ENCODE peak calls at places on chromosome 7, in eight cellular contexts. J, G, X, T, C, Y, O and B are unnamed samples.

GRCh38 chr7:26657139-26657753 is 207.1 kb downstream of the SKAP2 start:
- DNase-seq in J (no peak), C (no peak), G (no peak), O (no peak), X (no peak), Y (peak), T (no peak), B (no peak)

GRCh38 chr7:33873981-33874750 is 31.2 kb upstream of the BMPER start:
- DNase-seq in J (no peak), G (no peak), T (peak), C (no peak), O (no peak), Y (no peak), X (no peak), B (no peak)

GRCh38 chr7:133437544-133437943 is 184.7 kb downstream of the EXOC4 start:
- DNase-seq in G (no peak), J (no peak), T (peak), Y (no peak), O (no peak), X (no peak), C (no peak), B (no peak)

GRCh38 chr7:100191775-100192174 is 14.1 kb downstream of the STAG3 start:
- DNase-seq in T (peak), G (no peak), X (no peak), J (no peak), C (peak), Y (no peak), O (peak), B (no peak)

GRCh38 chr7:120168066-120168465 is 104.9 kb upstream of the KCND2 start:
- DNase-seq in C (no peak), J (no peak), G (no peak), T (peak), O (peak), Y (no peak), X (no peak), B (peak)

GRCh38 chr7:6424702-6425072 is 23.1 kb downstream of the DAGLB start:
- DNase-seq in X (no peak), Y (no peak), T (no peak), O (no peak), C (no peak), G (no peak), J (no peak), B (no peak)

GRCh38 chr7:97418312-97418711 is 300.8 kb downstream of the SDHAF3 start:
- DNase-seq in Y (peak), C (no peak), O (no peak), T (no peak), J (no peak), X (no peak), G (no peak), B (no peak)

GRCh38 chr7:84548366-84549085 is 353.9 kb upstream of the SEMA3A start:
- DNase-seq in Y (no peak), G (no peak), X (no peak), T (peak), J (no peak), O (no peak), C (peak), B (peak)

GRCh38 chr7:40673285-40673684 is 538.5 kb downstream of the SUGCT start:
- DNase-seq in J (no peak), O (peak), Y (no peak), T (peak), C (peak), X (no peak), G (no peak), B (peak)

GRCh38 chr7:120052884-120053382 is 220.0 kb upstream of the KCND2 start:
- DNase-seq in Y (no peak), O (peak), T (peak), C (peak), J (no peak), G (peak), X (no peak), B (peak)

GRCh38 chr7:79317728-79318127 is 135.7 kb downstream of the MAGI2 start:
- DNase-seq in C (peak), X (no peak), J (no peak), Y (no peak), O (peak), T (peak), G (no peak), B (peak)

GRCh38 chr7:12623885-12624498 is 53.5 kb downstream of the SCIN start:
- DNase-seq in G (no peak), C (no peak), T (peak), Y (no peak), J (no peak), X (no peak), O (no peak), B (no peak)

GRCh38 chr7:56028942-56029630 is 22.2 kb downstream of the PSPH start:
- DNase-seq in T (no peak), X (no peak), Y (no peak), C (no peak), J (no peak), G (no peak), O (peak), B (no peak)

GRCh38 chr7:98168181-98168903 is 42.9 kb upstream of the BHLHA15 start:
- DNase-seq in Y (peak), J (no peak), C (no peak), O (peak), G (peak), T (peak), X (peak), B (peak)

GRCh38 chr7:137652721-137653120 is 194.1 kb downstream of the DGKI start:
- DNase-seq in J (no peak), T (peak), C (no peak), O (no peak), X (no peak), Y (no peak), G (no peak), B (no peak)

GRCh38 chr7:16492513-16493062 is 27.1 kb upstream of the SOSTDC1 start:
- DNase-seq in Y (no peak), J (no peak), C (no peak), T (peak), G (no peak), O (peak), X (no peak), B (no peak)

GRCh38 chr7:122488241-122488640 is 183.7 kb upstream of the FEZF1 start:
- DNase-seq in J (no peak), Y (no peak), G (no peak), T (no peak), C (no peak), X (no peak), O (no peak), B (no peak)

GRCh38 chr7:19404912-19405329 is 259.7 kb upstream of the FERD3L start:
- DNase-seq in C (peak), O (peak), G (no peak), X (no peak), T (peak), J (no peak), Y (no peak), B (peak)

GRCh38 chr7:3028071-3028766 is 15.4 kb downstream of the CARD11 start:
- DNase-seq in G (peak), T (peak), J (no peak), X (no peak), C (no peak), O (no peak), Y (no peak), B (no peak)

GRCh38 chr7:81462672-81463071 is 307.2 kb downstream of the HGF start:
- DNase-seq in Y (no peak), T (peak), C (no peak), X (no peak), G (no peak), J (no peak), O (peak), B (no peak)

GRCh38 chr7:99631311-99632109 is 14.8 kb downstream of the ZSCAN25 start:
- DNase-seq in J (no peak), X (no peak), G (no peak), T (peak), C (no peak), Y (no peak), O (no peak), B (no peak)

GRCh38 chr7:11788568-11788967 is 43.4 kb downstream of the THSD7A start:
- DNase-seq in C (no peak), Y (no peak), X (no peak), O (no peak), J (no peak), T (no peak), G (no peak), B (no peak)

GRCh38 chr7:156529982-156530381 is 110.6 kb upstream of the RNF32 start:
- DNase-seq in Y (no peak), J (no peak), G (no peak), C (no peak), O (no peak), X (no peak), T (no peak), B (no peak)

GRCh38 chr7:145978769-145979168 is 137.8 kb upstream of the CNTNAP2 start:
- DNase-seq in T (no peak), J (no peak), X (no peak), G (no peak), O (no peak), Y (no peak), C (no peak), B (no peak)

GRCh38 chr7:55020481-55020871 is 1.7 kb downstream of the EGFR start:
- DNase-seq in O (no peak), C (no peak), G (no peak), X (no peak), T (peak), Y (no peak), J (peak), B (no peak)

GRCh38 chr7:128362670-128363069 is 1.2 kb upstream of the PRRT4 start:
- DNase-seq in G (no peak), Y (no peak), T (no peak), J (no peak), X (no peak), O (no peak), C (no peak), B (no peak)

GRCh38 chr7:90816511-90817142 is 220.5 kb downstream of the CDK14 start:
- DNase-seq in G (no peak), C (peak), J (no peak), X (no peak), Y (no peak), T (peak), O (peak), B (peak)

GRCh38 chr7:23356726-23357125 is 57.6 kb downstream of the MALSU1 start:
- DNase-seq in J (no peak), O (no peak), T (no peak), C (no peak), X (no peak), Y (no peak), G (no peak), B (no peak)

GRCh38 chr7:47375121-47375551 is 206.8 kb downstream of the TNS3 start:
- DNase-seq in O (no peak), C (no peak), Y (no peak), X (no peak), J (no peak), G (no peak), T (peak), B (no peak)

GRCh38 chr7:3003936-3004335 is 39.7 kb downstream of the CARD11 start:
- DNase-seq in G (no peak), T (no peak), C (no peak), X (no peak), J (no peak), Y (no peak), O (no peak), B (no peak)

GRCh38 chr7:29342761-29343160 is 148.2 kb downstream of the CHN2 start:
- DNase-seq in Y (no peak), J (no peak), O (no peak), T (peak), G (no peak), X (no peak), C (no peak), B (no peak)

GRCh38 chr7:47454961-47455871 is 126.7 kb downstream of the TNS3 start:
- DNase-seq in J (no peak), G (no peak), C (no peak), O (no peak), X (no peak), Y (no peak), T (no peak), B (no peak)

GRCh38 chr7:110442386-110442837 is 648.5 kb upstream of the LRRN3 start:
- DNase-seq in J (no peak), G (no peak), X (no peak), O (no peak), Y (peak), C (no peak), T (no peak), B (no peak)
- TF ChIP-seq CTCF in J (peak), G (peak), X (no peak), O (peak), Y (peak), C (peak), T (peak), B (no peak)

GRCh38 chr7:101436226-101436745 is 73.6 kb downstream of the COL26A1 start:
- DNase-seq in G (no peak), O (no peak), T (no peak), C (no peak), J (no peak), Y (no peak), X (no peak), B (no peak)

GRCh38 chr7:101432316-101432715 is 69.6 kb downstream of the COL26A1 start:
- DNase-seq in C (no peak), Y (no peak), X (no peak), J (no peak), G (no peak), O (no peak), T (no peak), B (no peak)

GRCh38 chr7:101433688-101434087 is 71.0 kb downstream of the COL26A1 start:
- DNase-seq in G (no peak), Y (no peak), J (no peak), O (no peak), T (no peak), C (no peak), X (no peak), B (no peak)

GRCh38 chr7:101436857-101437576 is 74.3 kb downstream of the COL26A1 start:
- DNase-seq in J (no peak), O (no peak), C (no peak), G (no peak), T (no peak), Y (peak), X (no peak), B (no peak)

GRCh38 chr7:101435461-101436225 is 73.0 kb downstream of the COL26A1 start:
- DNase-seq in G (no peak), T (no peak), Y (no peak), O (no peak), C (no peak), X (no peak), J (no peak), B (no peak)
- TF ChIP-seq CTCF in G (no peak), T (no peak), Y (no peak), O (no peak), C (no peak), X (no peak), J (no peak), B (no peak)

GRCh38 chr7:64619705-64620104 is 46.2 kb upstream of the ZNF107 start:
- DNase-seq in X (no peak), O (no peak), Y (no peak), C (no peak), J (no peak), T (peak), G (no peak), B (no peak)

GRCh38 chr7:64625114-64626082 is 40.5 kb upstream of the ZNF107 start:
- DNase-seq in C (no peak), J (no peak), G (no peak), O (no peak), X (peak), Y (no peak), T (no peak), B (no peak)

GRCh38 chr7:64618785-64619456 is 47.0 kb upstream of the ZNF107 start:
- DNase-seq in Y (peak), X (no peak), C (no peak), G (no peak), T (peak), J (no peak), O (no peak), B (peak)

GRCh38 chr7:64626083-64626469 is 39.9 kb upstream of the ZNF107 start:
- DNase-seq in G (no peak), J (no peak), Y (no peak), C (no peak), T (no peak), X (no peak), O (no peak), B (no peak)

DNA sequence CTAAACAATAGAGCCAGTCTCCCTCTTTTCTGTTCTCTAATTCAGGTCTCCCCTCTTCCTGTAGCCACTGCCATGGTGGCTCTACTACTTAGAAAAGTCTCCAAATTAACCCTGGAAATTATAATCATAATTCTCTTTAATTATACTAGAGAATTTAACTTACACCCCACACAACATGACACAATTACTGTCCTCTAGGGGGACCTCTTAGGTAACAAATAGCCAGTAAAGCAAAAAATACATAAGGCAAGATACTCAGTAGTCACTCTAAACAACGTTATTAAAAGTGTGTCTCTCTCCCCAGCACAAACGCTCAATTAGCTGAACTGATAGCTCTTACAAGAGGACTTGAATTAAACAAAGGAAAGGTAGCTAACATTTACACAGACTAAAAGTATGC is 44.3 kb upstream of the ZNF107 start:
- DNase-seq in O (no peak), C (no peak), G (no peak), Y (no peak), J (no peak), X (no peak), T (no peak), B (no peak)
- TF ChIP-seq CTCF in O (no peak), C (no peak), G (no peak), Y (no peak), J (no peak), X (no peak), T (no peak), B (no peak)

GRCh38 chr7:158495256-158495655 is 92.4 kb downstream of the PTPRN2 start:
- DNase-seq in C (no peak), X (no peak), G (no peak), O (no peak), T (no peak), J (no peak), Y (no peak), B (no peak)
- TF ChIP-seq CTCF in C (no peak), X (no peak), G (no peak), O (no peak), T (no peak), J (no peak), Y (no peak), B (no peak)

GRCh38 chr7:50783304-50783703 is 608 bp upstream of the GRB10 start:
- DNase-seq in Y (no peak), G (no peak), T (no peak), C (no peak), O (no peak), X (no peak), J (no peak), B (no peak)

GRCh38 chr7:50781371-50781770 is 1.3 kb downstream of the GRB10 start:
- DNase-seq in J (no peak), O (no peak), T (no peak), Y (no peak), X (no peak), C (no peak), G (no peak), B (no peak)

GRCh38 chr7:50781894-50782293 is 802 bp downstream of the GRB10 start:
- DNase-seq in G (no peak), Y (no peak), O (no peak), J (no peak), T (no peak), C (no peak), X (no peak), B (no peak)

GRCh38 chr7:50783801-50784507 is 1.3 kb upstream of the GRB10 start:
- DNase-seq in C (no peak), G (no peak), T (no peak), O (no peak), Y (no peak), J (no peak), X (no peak), B (no peak)

DNA sequence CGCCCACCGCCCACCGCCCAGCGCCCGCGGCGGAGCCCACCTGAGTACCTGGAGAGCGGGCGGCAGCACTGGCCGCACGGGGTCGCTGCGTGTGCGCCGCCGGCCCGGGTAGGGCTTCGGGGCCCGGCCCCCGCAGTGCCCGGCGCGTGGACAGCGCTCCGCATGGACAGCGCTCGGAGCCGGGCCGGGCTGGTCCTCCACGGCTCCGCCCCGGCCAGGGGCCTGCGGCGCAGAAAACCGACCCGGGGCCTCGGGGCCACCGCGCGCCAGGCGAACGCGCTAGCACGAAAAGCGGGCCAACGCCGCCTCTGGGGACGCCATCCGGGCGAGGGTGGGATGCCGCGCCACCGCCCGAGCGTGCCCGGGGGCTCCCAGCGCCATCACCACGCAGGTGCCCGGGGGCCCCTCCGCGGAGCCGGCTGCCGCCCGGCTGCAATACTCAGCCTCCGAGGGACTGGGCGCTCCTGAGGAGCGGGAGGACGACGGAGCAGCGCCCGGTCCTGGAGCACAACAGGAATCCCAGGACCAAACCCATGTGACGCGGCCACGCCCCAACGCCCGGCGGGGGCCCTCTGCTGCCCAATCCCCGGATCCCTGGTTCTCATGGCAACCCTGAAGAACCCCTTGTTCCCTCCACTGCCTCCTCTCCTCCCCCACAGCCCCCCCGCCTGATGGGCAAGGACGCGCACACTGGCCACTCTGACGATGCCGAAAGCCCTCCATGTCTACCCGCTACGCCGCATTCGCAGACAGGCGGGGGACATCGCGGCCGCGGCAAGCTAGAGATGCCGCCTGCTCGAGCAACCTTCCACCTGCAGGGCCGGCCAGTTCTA is at the start of gene GRB10:
- DNase-seq in Y (peak), O (no peak), X (peak), T (peak), J (peak), C (no peak), G (no peak), B (no peak)
- TF ChIP-seq CTCF in Y (no peak), O (peak), X (no peak), T (peak), J (no peak), C (peak), G (peak), B (peak)

GRCh38 chr7:134444198-134444960 is 14.5 kb downstream of the AKR1B1 start:
- DNase-seq in C (no peak), G (peak), Y (no peak), T (no peak), J (no peak), O (no peak), X (no peak), B (no peak)
- TF ChIP-seq CTCF in C (no peak), G (peak), Y (no peak), T (no peak), J (no peak), O (no peak), X (no peak), B (no peak)

GRCh38 chr7:142024547-142024946 is 28.9 kb downstream of the MGAM start:
- DNase-seq in C (no peak), G (no peak), J (no peak), X (no peak), O (no peak), T (no peak), Y (no peak), B (no peak)
- TF ChIP-seq CTCF in C (no peak), G (no peak), J (no peak), X (no peak), O (no peak), T (no peak), Y (no peak), B (no peak)